ENCODE peak calls at places on chromosomes 4 and X, in six cellular contexts. L, P, Z, B, D and A are unnamed samples.

GRCh38 chrX:14398725-14399124 is 130.6 kb upstream of the GLRA2 start:
- DNase-seq in D (no peak), B (no peak), Z (no peak), L (no peak), P (no peak), A (no peak)

GRCh38 chrX:154549766-154550165 is 2.3 kb downstream of the IKBKG start:
- DNase-seq in B (peak), L (no peak), Z (no peak), D (no peak), P (no peak), A (no peak)

GRCh38 chr4:184534511-184535391 is 60.4 kb upstream of the IRF2 start:
- DNase-seq in L (no peak), B (peak), Z (no peak), D (peak), P (peak), A (peak)

GRCh38 chr4:24775209-24775608 is 20.2 kb upstream of the SOD3 start:
- DNase-seq in B (peak), D (no peak), P (peak), L (no peak), Z (no peak), A (no peak)

GRCh38 chrX:77446029-77446585 is 1.1 kb upstream of the FGF16 start:
- DNase-seq in P (no peak), L (peak), Z (no peak), B (no peak), D (no peak), A (peak)

GRCh38 chr4:150136481-150136880 is 58.2 kb downstream of the DCLK2 start:
- DNase-seq in L (no peak), Z (no peak), P (peak), B (peak), D (no peak), A (no peak)

GRCh38 chr4:8410641-8411271 is 29.8 kb downstream of the ACOX3 start:
- DNase-seq in D (no peak), L (no peak), Z (no peak), P (peak), B (peak), A (no peak)

GRCh38 chrX:79259073-79259689 is 108.0 kb downstream of the ITM2A start:
- DNase-seq in D (peak), B (no peak), L (no peak), P (no peak), Z (no peak), A (peak)

GRCh38 chr4:150632639-150633038 is 50.7 kb downstream of the MAB21L2 start:
- DNase-seq in D (no peak), Z (no peak), B (no peak), P (no peak), L (no peak), A (no peak)

GRCh38 chr4:162104459-162105124 is 59.2 kb downstream of the FSTL5 start:
- DNase-seq in D (no peak), Z (no peak), B (no peak), L (no peak), P (no peak), A (no peak)

GRCh38 chr4:75995727-75996126 is 5.0 kb upstream of the SDAD1 start:
- DNase-seq in D (peak), Z (no peak), B (peak), L (no peak), P (peak), A (peak)

GRCh38 chr4:155703486-155704227 is 37.0 kb downstream of the GUCY1A1 start:
- DNase-seq in P (peak), D (peak), L (no peak), B (peak), Z (no peak), A (peak)

GRCh38 chr4:184313710-184314659 is 96.3 kb upstream of the ENPP6 start:
- DNase-seq in Z (no peak), P (no peak), L (no peak), D (peak), B (no peak), A (peak)

GRCh38 chr4:36243355-36244256 is 708 bp downstream of the ARAP2 start:
- DNase-seq in B (peak), D (no peak), L (peak), Z (peak), P (peak), A (peak)

GRCh38 chrX:151871244-151871643 is 41.4 kb upstream of the MAGEA4 start:
- DNase-seq in P (peak), Z (no peak), B (peak), D (no peak), L (no peak), A (no peak)

GRCh38 chrX:103155201-103155600 is 59.7 kb upstream of the BEX4 start:
- DNase-seq in Z (no peak), D (no peak), P (no peak), B (peak), L (no peak), A (no peak)

GRCh38 chr4:138964716-138965426 is 50.7 kb upstream of the NOCT start:
- DNase-seq in P (no peak), B (no peak), D (no peak), L (no peak), Z (no peak), A (no peak)

GRCh38 chrX:112527903-112528302 is 151.8 kb downstream of the LHFPL1 start:
- DNase-seq in Z (no peak), B (no peak), D (no peak), L (no peak), P (no peak), A (no peak)

GRCh38 chr4:175970734-175971133 is 94.9 kb upstream of the WDR17 start:
- DNase-seq in Z (no peak), B (no peak), P (peak), L (no peak), D (no peak), A (no peak)

GRCh38 chr4:69523385-69524132 is 27.9 kb upstream of the UGT2B4 start:
- DNase-seq in D (no peak), P (peak), L (no peak), Z (no peak), B (no peak), A (no peak)

GRCh38 chrX:106401965-106402559 is 209.7 kb upstream of the RADX start:
- DNase-seq in P (no peak), D (no peak), L (no peak), B (no peak), Z (no peak), A (no peak)

GRCh38 chr4:10333942-10334341 is 123.3 kb downstream of the ZNF518B start:
- DNase-seq in B (no peak), D (no peak), L (no peak), Z (no peak), P (no peak), A (no peak)

GRCh38 chr4:130479020-130479419 is 1383.1 kb downstream of the C4orf33 start:
- DNase-seq in D (no peak), B (peak), Z (no peak), L (no peak), P (peak), A (no peak)

GRCh38 chr4:47837582-47838294 is at the start of gene CORIN:
- DNase-seq in P (no peak), B (no peak), Z (no peak), D (no peak), L (peak), A (peak)

GRCh38 chrX:130174051-130174704 is 2.4 kb downstream of the RAB33A start:
- DNase-seq in L (no peak), Z (no peak), P (peak), D (no peak), B (peak), A (no peak)

GRCh38 chr4:110335399-110335798 is 137.0 kb upstream of the ELOVL6 start:
- DNase-seq in P (no peak), Z (no peak), B (no peak), L (no peak), D (no peak), A (no peak)

GRCh38 chr4:100257567-100257966 is 67.3 kb upstream of the DDIT4L start:
- DNase-seq in P (no peak), D (peak), Z (no peak), B (peak), L (no peak), A (no peak)

GRCh38 chrX:23802431-23802830 is 19.5 kb downstream of the SAT1 start:
- DNase-seq in B (no peak), Z (no peak), L (no peak), D (no peak), P (peak), A (no peak)

GRCh38 chrX:47218920-47219815 is 687 bp downstream of the CDK16 start:
- DNase-seq in L (peak), P (no peak), B (no peak), D (peak), Z (peak), A (peak)

GRCh38 chrX:21734175-21734574 is 23.7 kb downstream of the SMPX start:
- DNase-seq in D (no peak), B (no peak), L (no peak), Z (no peak), P (no peak), A (no peak)

GRCh38 chr4:53505947-53506346 is 85.3 kb downstream of the LNX1 start:
- DNase-seq in P (no peak), B (peak), L (no peak), D (no peak), Z (no peak), A (no peak)
- TF ChIP-seq CTCF in P (peak), B (peak), L (no peak), D (no peak), Z (no peak), A (no peak)

DNA sequence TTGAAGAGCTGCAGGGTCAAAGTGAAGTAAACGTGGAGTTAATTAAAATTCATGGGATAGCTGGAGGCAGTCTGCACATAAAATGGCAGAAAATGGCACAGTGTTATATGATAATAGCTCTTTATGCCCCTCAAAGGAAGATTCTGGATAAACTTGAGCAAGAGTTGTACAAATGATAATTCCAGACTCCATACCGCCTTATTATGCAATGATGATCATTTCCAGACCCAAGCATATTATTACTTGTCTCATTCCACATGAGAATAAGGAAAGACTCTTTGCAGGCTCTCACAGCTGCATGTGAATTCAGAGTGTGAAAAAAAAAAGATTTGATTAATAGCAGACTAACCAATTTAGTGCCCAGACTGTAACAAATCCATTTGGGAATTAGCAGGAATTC is 105.4 kb downstream of the STK32B start:
- DNase-seq in P (no peak), L (no peak), Z (no peak), B (no peak), D (no peak), A (no peak)
- TF ChIP-seq CTCF in P (no peak), L (no peak), Z (no peak), B (no peak), D (no peak), A (no peak)

GRCh38 chr4:74536557-74536956 is 91.6 kb downstream of the AREG start:
- DNase-seq in B (no peak), P (no peak), D (no peak), L (no peak), Z (no peak), A (no peak)
- TF ChIP-seq CTCF in B (peak), P (peak), D (no peak), L (peak), Z (peak), A (no peak)

GRCh38 chr4:89745708-89746107 is 91.3 kb downstream of the SNCA start:
- DNase-seq in B (no peak), Z (no peak), L (no peak), P (no peak), D (no peak), A (no peak)
- TF ChIP-seq CTCF in B (no peak), Z (no peak), L (no peak), P (no peak), D (no peak), A (no peak)

GRCh38 chr4:123994917-123995316 is 598.3 kb downstream of the SPRY1 start:
- DNase-seq in B (no peak), Z (no peak), P (peak), L (no peak), D (no peak), A (no peak)
- TF ChIP-seq CTCF in B (no peak), Z (peak), P (no peak), L (no peak), D (peak), A (no peak)

DNA sequence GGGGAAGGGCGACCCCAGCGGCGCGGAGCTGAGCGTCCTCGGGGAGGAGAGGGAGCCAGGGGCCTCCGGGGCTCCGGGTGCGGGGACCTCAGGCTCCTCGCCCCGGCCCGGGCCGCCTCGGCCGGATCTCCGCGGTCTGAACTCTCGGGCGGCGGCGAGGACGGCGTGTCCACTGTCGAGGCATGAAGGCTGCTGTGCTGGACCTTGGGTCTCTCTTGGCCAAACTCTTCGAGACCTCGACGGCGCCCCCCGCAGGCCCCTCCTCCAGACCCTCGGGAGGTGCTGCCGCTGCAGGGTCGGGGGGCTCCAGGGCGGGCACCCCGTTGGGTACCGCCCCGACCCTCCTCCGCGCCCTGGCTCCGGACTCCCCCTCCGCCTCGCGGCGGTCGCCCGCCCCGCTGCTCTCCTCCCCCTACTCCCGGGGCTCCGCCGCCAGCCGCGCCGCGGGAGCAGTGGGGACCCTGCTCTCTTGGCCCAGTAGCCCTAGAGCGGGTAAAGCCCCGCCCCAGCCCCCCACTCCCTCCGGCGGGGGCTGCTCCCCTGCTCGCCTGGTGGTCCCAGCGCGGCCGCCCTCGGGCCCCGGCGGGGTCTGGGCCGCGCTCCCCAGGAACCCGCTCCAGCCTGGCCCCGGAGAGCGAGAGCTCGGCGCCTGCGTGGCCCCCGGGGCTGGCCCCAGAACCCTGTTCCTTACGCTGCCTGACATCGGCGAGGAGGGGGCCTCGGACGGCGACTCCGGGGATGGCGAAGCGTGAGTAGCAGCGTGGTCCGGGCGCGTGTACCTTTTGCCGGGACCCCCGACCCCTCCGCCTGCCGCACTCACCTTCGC is 604 bp downstream of the FAM149A start:
- DNase-seq in Z (no peak), D (no peak), B (no peak), P (no peak), L (peak), A (peak)
- TF ChIP-seq CTCF in Z (no peak), D (no peak), B (no peak), P (no peak), L (no peak), A (no peak)

DNA sequence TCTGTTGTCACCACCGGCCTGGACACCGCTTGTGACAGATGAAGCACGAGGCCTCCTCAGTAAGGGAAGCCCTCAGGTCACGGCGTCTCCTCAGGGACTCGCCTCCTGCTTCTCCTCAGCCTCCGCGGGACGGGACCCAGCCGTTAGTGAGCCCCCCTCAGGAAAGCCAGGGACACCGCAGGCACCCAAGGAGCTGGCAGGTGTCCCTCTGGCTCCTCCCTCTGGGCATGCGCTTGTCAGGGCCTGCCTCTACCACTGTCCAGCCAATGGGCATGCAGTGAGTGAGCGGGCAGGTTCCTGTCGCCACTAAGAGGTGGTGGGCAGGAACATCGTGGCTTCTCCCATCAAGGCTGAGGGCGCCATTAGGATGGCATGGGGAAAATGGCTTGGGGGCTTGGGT is 23.5 kb upstream of the CT55 start:
- DNase-seq in L (no peak), P (no peak), D (no peak), B (no peak), Z (no peak), A (no peak)
- TF ChIP-seq CTCF in L (no peak), P (no peak), D (no peak), B (no peak), Z (no peak), A (no peak)

DNA sequence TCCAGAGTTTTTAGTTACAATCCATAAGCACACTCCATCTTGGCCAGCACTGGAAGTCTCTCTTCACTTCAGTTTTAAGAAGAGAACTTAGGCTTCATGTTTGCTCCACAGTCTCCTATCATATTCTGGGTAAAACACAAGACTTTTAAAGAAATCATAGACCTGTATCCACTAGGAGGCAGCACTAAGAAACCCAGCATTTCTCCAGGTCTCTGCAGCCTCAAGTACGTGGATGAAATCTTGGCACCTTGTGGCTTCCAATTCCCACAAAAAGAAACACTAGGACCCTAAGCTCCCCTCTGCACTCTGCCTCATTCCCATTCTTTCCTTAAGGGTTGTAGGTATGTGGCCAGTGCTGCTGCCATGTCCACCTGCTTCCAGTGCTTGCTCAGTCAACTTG is 367.3 kb upstream of the CASK start:
- DNase-seq in D (peak), L (no peak), B (peak), Z (no peak), P (no peak), A (no peak)
- TF ChIP-seq CTCF in D (peak), L (no peak), B (no peak), Z (peak), P (peak), A (no peak)